ENCODE peak calls at places on chromosomes 6 and 20, in ten cellular contexts. One of them, this sample, is unnamed.

GRCh38 chr6:161547617-161548016 is 273.8 kb upstream of the AGPAT4 start:
- DNase-seq in right lobe of liver: no peak
- DNase-seq in cerebellar nuclear complex: no peak
- DNase-seq in activated naive CD4-positive, alpha-beta T cell: no peak
- DNase-seq in GM10248: no peak
- DNase-seq in SK-N-SH: no peak
- DNase-seq in anterior cingulate cortex: no peak
- DNase-seq in DMS153: peak
- DNase-seq in NCI-H446: no peak
- DNase-seq in activated T-helper 1 cell treated with anti-CD3 and anti-CD28 coated beads, Interleukin-12 subunit alpha, Interleukin-12 subunit beta, Interleukin-2, Interleukin-4 antibody, amounts not matched to agents 30 ng/mL and 10 ng/mL and 1 ng/mL, durations not matched to agents 14 hours and 24 hours and 36 hours: no peak
- DNase-seq in this sample: no peak

GRCh38 chr20:33561981-33562601 is 72.2 kb downstream of the CBFA2T2 start:
- DNase-seq in right lobe of liver: peak
- DNase-seq in cerebellar nuclear complex: peak
- DNase-seq in activated naive CD4-positive, alpha-beta T cell: no peak
- DNase-seq in GM10248: no peak
- DNase-seq in SK-N-SH: peak
- DNase-seq in anterior cingulate cortex: no peak
- DNase-seq in DMS153: peak
- DNase-seq in NCI-H446: peak
- DNase-seq in activated T-helper 1 cell treated with anti-CD3 and anti-CD28 coated beads, Interleukin-12 subunit alpha, Interleukin-12 subunit beta, Interleukin-2, Interleukin-4 antibody, amounts not matched to agents 30 ng/mL and 10 ng/mL and 1 ng/mL, durations not matched to agents 14 hours and 24 hours and 36 hours: no peak
- DNase-seq in this sample: no peak

GRCh38 chr6:68368845-68369244 is 266.2 kb upstream of the ADGRB3 start:
- DNase-seq in right lobe of liver: no peak
- DNase-seq in cerebellar nuclear complex: no peak
- DNase-seq in activated naive CD4-positive, alpha-beta T cell: no peak
- DNase-seq in GM10248: no peak
- DNase-seq in SK-N-SH: no peak
- DNase-seq in anterior cingulate cortex: no peak
- DNase-seq in DMS153: no peak
- DNase-seq in NCI-H446: no peak
- DNase-seq in activated T-helper 1 cell treated with anti-CD3 and anti-CD28 coated beads, Interleukin-12 subunit alpha, Interleukin-12 subunit beta, Interleukin-2, Interleukin-4 antibody, amounts not matched to agents 30 ng/mL and 10 ng/mL and 1 ng/mL, durations not matched to agents 14 hours and 24 hours and 36 hours: no peak
- DNase-seq in this sample: no peak

GRCh38 chr20:20454367-20454766 is 86.5 kb downstream of the INSM1 start:
- DNase-seq in right lobe of liver: no peak
- DNase-seq in cerebellar nuclear complex: no peak
- DNase-seq in activated naive CD4-positive, alpha-beta T cell: no peak
- DNase-seq in GM10248: no peak
- DNase-seq in SK-N-SH: no peak
- DNase-seq in anterior cingulate cortex: no peak
- DNase-seq in DMS153: no peak
- DNase-seq in NCI-H446: no peak
- DNase-seq in activated T-helper 1 cell treated with anti-CD3 and anti-CD28 coated beads, Interleukin-12 subunit alpha, Interleukin-12 subunit beta, Interleukin-2, Interleukin-4 antibody, amounts not matched to agents 30 ng/mL and 10 ng/mL and 1 ng/mL, durations not matched to agents 14 hours and 24 hours and 36 hours: no peak
- DNase-seq in this sample: no peak

GRCh38 chr6:35403544-35404442 is 48.3 kb upstream of the FANCE start:
- DNase-seq in right lobe of liver: no peak
- DNase-seq in cerebellar nuclear complex: no peak
- DNase-seq in activated naive CD4-positive, alpha-beta T cell: no peak
- DNase-seq in GM10248: no peak
- DNase-seq in SK-N-SH: no peak
- DNase-seq in anterior cingulate cortex: no peak
- DNase-seq in DMS153: no peak
- DNase-seq in NCI-H446: no peak
- DNase-seq in activated T-helper 1 cell treated with anti-CD3 and anti-CD28 coated beads, Interleukin-12 subunit alpha, Interleukin-12 subunit beta, Interleukin-2, Interleukin-4 antibody, amounts not matched to agents 30 ng/mL and 10 ng/mL and 1 ng/mL, durations not matched to agents 14 hours and 24 hours and 36 hours: no peak
- DNase-seq in this sample: no peak

GRCh38 chr6:161882196-161882595 is 608.3 kb upstream of the AGPAT4 start:
- DNase-seq in right lobe of liver: no peak
- DNase-seq in cerebellar nuclear complex: no peak
- DNase-seq in activated naive CD4-positive, alpha-beta T cell: no peak
- DNase-seq in GM10248: no peak
- DNase-seq in SK-N-SH: no peak
- DNase-seq in anterior cingulate cortex: no peak
- DNase-seq in DMS153: peak
- DNase-seq in NCI-H446: no peak
- DNase-seq in activated T-helper 1 cell treated with anti-CD3 and anti-CD28 coated beads, Interleukin-12 subunit alpha, Interleukin-12 subunit beta, Interleukin-2, Interleukin-4 antibody, amounts not matched to agents 30 ng/mL and 10 ng/mL and 1 ng/mL, durations not matched to agents 14 hours and 24 hours and 36 hours: no peak
- DNase-seq in this sample: no peak

GRCh38 chr20:11451793-11452291 is 465.9 kb upstream of the BTBD3 start:
- DNase-seq in right lobe of liver: no peak
- DNase-seq in cerebellar nuclear complex: peak
- DNase-seq in activated naive CD4-positive, alpha-beta T cell: no peak
- DNase-seq in GM10248: no peak
- DNase-seq in SK-N-SH: no peak
- DNase-seq in anterior cingulate cortex: no peak
- DNase-seq in DMS153: no peak
- DNase-seq in NCI-H446: peak
- DNase-seq in activated T-helper 1 cell treated with anti-CD3 and anti-CD28 coated beads, Interleukin-12 subunit alpha, Interleukin-12 subunit beta, Interleukin-2, Interleukin-4 antibody, amounts not matched to agents 30 ng/mL and 10 ng/mL and 1 ng/mL, durations not matched to agents 14 hours and 24 hours and 36 hours: no peak
- DNase-seq in this sample: no peak

GRCh38 chr6:54617730-54618129 is 228.8 kb upstream of the FAM83B start:
- DNase-seq in right lobe of liver: no peak
- DNase-seq in cerebellar nuclear complex: no peak
- DNase-seq in activated naive CD4-positive, alpha-beta T cell: no peak
- DNase-seq in GM10248: no peak
- DNase-seq in SK-N-SH: no peak
- DNase-seq in anterior cingulate cortex: no peak
- DNase-seq in DMS153: no peak
- DNase-seq in NCI-H446: no peak
- DNase-seq in activated T-helper 1 cell treated with anti-CD3 and anti-CD28 coated beads, Interleukin-12 subunit alpha, Interleukin-12 subunit beta, Interleukin-2, Interleukin-4 antibody, amounts not matched to agents 30 ng/mL and 10 ng/mL and 1 ng/mL, durations not matched to agents 14 hours and 24 hours and 36 hours: no peak
- DNase-seq in this sample: no peak